ENCODE peak calls at places on chromosomes 12 and 14, in five cellular contexts. One of them, this sample, is unnamed.

GRCh38 chr12:22904485-22904884 is 279.5 kb downstream of the ETNK1 start:
- DNase-seq in GM13977: no peak
- DNase-seq in AG09319: no peak
- DNase-seq in spleen: no peak
- DNase-seq in sigmoid colon: no peak
- DNase-seq in this sample: no peak

GRCh38 chr12:114136656-114137055 is 170.5 kb upstream of the RBM19 start:
- DNase-seq in GM13977: no peak
- DNase-seq in AG09319: no peak
- DNase-seq in spleen: no peak
- DNase-seq in sigmoid colon: no peak
- DNase-seq in this sample: no peak

GRCh38 chr12:53984901-53985357 is at the start of gene HOXC10:
- DNase-seq in GM13977: peak
- DNase-seq in AG09319: peak
- DNase-seq in spleen: no peak
- DNase-seq in sigmoid colon: peak
- DNase-seq in this sample: peak

GRCh38 chr14:99156026-99156425 is 116.0 kb downstream of the BCL11B start:
- DNase-seq in GM13977: no peak
- DNase-seq in AG09319: no peak
- DNase-seq in spleen: no peak
- DNase-seq in sigmoid colon: peak
- DNase-seq in this sample: no peak

GRCh38 chr12:55965240-55965639 is 602 bp downstream of the PMEL start:
- DNase-seq in GM13977: no peak
- DNase-seq in AG09319: no peak
- DNase-seq in spleen: no peak
- DNase-seq in sigmoid colon: no peak
- DNase-seq in this sample: no peak

GRCh38 chr12:26204612-26205289 is 9.4 kb downstream of the SSPN start:
- DNase-seq in GM13977: no peak
- DNase-seq in AG09319: no peak
- DNase-seq in spleen: no peak
- DNase-seq in sigmoid colon: peak
- DNase-seq in this sample: no peak

GRCh38 chr12:31370645-31371620 is 45.0 kb upstream of the SINHCAF start:
- DNase-seq in GM13977: no peak
- DNase-seq in AG09319: no peak
- DNase-seq in spleen: peak
- DNase-seq in sigmoid colon: no peak
- DNase-seq in this sample: no peak

GRCh38 chr12:113537751-113538087 is 66.0 kb upstream of the LHX5 start:
- DNase-seq in GM13977: no peak
- DNase-seq in AG09319: no peak
- DNase-seq in spleen: no peak
- DNase-seq in sigmoid colon: no peak
- DNase-seq in this sample: no peak

GRCh38 chr14:50871223-50871622 is 630 bp upstream of the ABHD12B start:
- DNase-seq in GM13977: no peak
- DNase-seq in AG09319: no peak
- DNase-seq in spleen: no peak
- DNase-seq in sigmoid colon: no peak
- DNase-seq in this sample: no peak

GRCh38 chr14:101116065-101116464 is 212.5 kb upstream of the RTL1 start:
- DNase-seq in GM13977: no peak
- DNase-seq in AG09319: no peak
- DNase-seq in spleen: no peak
- DNase-seq in sigmoid colon: peak
- DNase-seq in this sample: peak

GRCh38 chr12:728781-729180 is 23.6 kb upstream of the WNK1 start:
- DNase-seq in GM13977: no peak
- DNase-seq in AG09319: no peak
- DNase-seq in spleen: no peak
- DNase-seq in sigmoid colon: no peak
- DNase-seq in this sample: no peak

GRCh38 chr14:42277840-42278239 is 671.2 kb downstream of the LRFN5 start:
- DNase-seq in GM13977: peak
- DNase-seq in AG09319: no peak
- DNase-seq in spleen: no peak
- DNase-seq in sigmoid colon: no peak
- DNase-seq in this sample: peak
- TF ChIP-seq CTCF in GM13977: no peak
- TF ChIP-seq CTCF in AG09319: no peak
- TF ChIP-seq CTCF in spleen: no peak
- TF ChIP-seq CTCF in sigmoid colon: no peak
- TF ChIP-seq CTCF in this sample: no peak

GRCh38 chr12:8780389-8780788 is 42.0 kb upstream of the A2ML1 start:
- DNase-seq in GM13977: peak
- DNase-seq in AG09319: no peak
- DNase-seq in spleen: no peak
- DNase-seq in sigmoid colon: no peak
- DNase-seq in this sample: peak
- TF ChIP-seq CTCF in GM13977: peak
- TF ChIP-seq CTCF in AG09319: peak
- TF ChIP-seq CTCF in spleen: no peak
- TF ChIP-seq CTCF in sigmoid colon: no peak
- TF ChIP-seq CTCF in this sample: peak

GRCh38 chr12:106907411-106907810 is 48.3 kb upstream of the TMEM263 start:
- DNase-seq in GM13977: no peak
- DNase-seq in AG09319: no peak
- DNase-seq in spleen: no peak
- DNase-seq in sigmoid colon: no peak
- DNase-seq in this sample: no peak
- TF ChIP-seq CTCF in GM13977: peak
- TF ChIP-seq CTCF in AG09319: no peak
- TF ChIP-seq CTCF in spleen: no peak
- TF ChIP-seq CTCF in sigmoid colon: no peak
- TF ChIP-seq CTCF in this sample: no peak

GRCh38 chr12:122116707-122117535 is 38.4 kb downstream of the MLXIP start:
- DNase-seq in GM13977: no peak
- DNase-seq in AG09319: no peak
- DNase-seq in spleen: peak
- DNase-seq in sigmoid colon: peak
- DNase-seq in this sample: no peak
- TF ChIP-seq CTCF in GM13977: peak
- TF ChIP-seq CTCF in AG09319: no peak
- TF ChIP-seq CTCF in spleen: no peak
- TF ChIP-seq CTCF in sigmoid colon: no peak
- TF ChIP-seq CTCF in this sample: no peak

DNA sequence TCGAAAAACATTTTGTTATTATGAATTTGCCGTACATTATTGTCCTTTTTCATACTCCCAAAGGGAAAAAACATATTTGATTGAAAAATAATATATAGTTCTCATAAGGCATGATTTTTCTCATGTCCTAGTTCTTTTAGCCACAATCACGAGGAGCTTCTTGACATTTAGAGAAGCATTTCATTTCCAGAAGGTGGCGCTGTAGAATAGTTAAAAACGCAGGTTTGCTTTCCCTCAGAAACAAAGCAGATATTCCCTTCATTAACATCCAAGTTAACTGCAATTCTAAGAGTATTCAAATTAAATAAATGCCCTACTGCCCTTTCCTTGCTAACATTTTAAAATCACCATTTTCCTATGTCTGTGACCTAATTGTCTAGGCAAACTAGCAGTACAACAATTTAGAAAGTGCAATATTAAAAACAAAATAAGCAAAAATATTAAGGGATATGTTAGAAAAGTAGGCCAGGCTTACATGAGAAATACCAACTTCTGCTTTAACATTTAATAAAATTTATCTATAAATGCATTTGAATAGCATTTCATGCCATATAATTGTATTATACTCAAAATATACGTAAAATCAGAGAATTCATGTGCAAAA is 10.9 kb upstream of the PIK3C2G start:
- DNase-seq in GM13977: peak
- DNase-seq in AG09319: peak
- DNase-seq in spleen: no peak
- DNase-seq in sigmoid colon: no peak
- DNase-seq in this sample: peak
- TF ChIP-seq CTCF in GM13977: peak
- TF ChIP-seq CTCF in AG09319: peak
- TF ChIP-seq CTCF in spleen: peak
- TF ChIP-seq CTCF in sigmoid colon: no peak
- TF ChIP-seq CTCF in this sample: peak

DNA sequence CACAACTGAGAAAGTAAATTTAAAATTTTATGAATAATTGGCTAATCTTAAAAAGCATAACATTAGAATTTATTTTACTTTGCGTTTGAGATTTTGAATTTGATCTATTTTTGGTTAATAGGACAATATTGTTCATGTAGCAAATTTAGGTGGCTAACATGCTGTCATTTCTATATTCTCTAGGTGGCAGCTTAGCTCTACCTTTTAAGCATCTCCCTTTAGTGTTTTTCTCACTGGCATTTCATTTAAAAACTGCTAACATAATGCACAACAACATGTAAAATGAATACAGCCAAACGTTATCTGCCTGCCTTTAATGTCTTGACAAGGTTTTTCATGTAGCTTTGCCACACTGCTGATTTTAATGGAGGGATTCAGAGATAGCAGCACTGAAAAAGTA is 272.3 kb upstream of the FBXO33 start:
- DNase-seq in GM13977: no peak
- DNase-seq in AG09319: no peak
- DNase-seq in spleen: no peak
- DNase-seq in sigmoid colon: no peak
- DNase-seq in this sample: no peak
- TF ChIP-seq CTCF in GM13977: peak
- TF ChIP-seq CTCF in AG09319: no peak
- TF ChIP-seq CTCF in spleen: no peak
- TF ChIP-seq CTCF in sigmoid colon: no peak
- TF ChIP-seq CTCF in this sample: no peak

GRCh38 chr14:69803753-69804152 is 6.7 kb upstream of the SLC10A1 start:
- DNase-seq in GM13977: no peak
- DNase-seq in AG09319: no peak
- DNase-seq in spleen: no peak
- DNase-seq in sigmoid colon: no peak
- DNase-seq in this sample: no peak
- TF ChIP-seq CTCF in GM13977: no peak
- TF ChIP-seq CTCF in AG09319: no peak
- TF ChIP-seq CTCF in spleen: no peak
- TF ChIP-seq CTCF in sigmoid colon: no peak
- TF ChIP-seq CTCF in this sample: no peak

GRCh38 chr12:58248599-58248998 is 307.2 kb downstream of the ATP23 start:
- DNase-seq in GM13977: no peak
- DNase-seq in AG09319: no peak
- DNase-seq in spleen: no peak
- DNase-seq in sigmoid colon: no peak
- DNase-seq in this sample: no peak
- TF ChIP-seq CTCF in GM13977: no peak
- TF ChIP-seq CTCF in AG09319: no peak
- TF ChIP-seq CTCF in spleen: no peak
- TF ChIP-seq CTCF in sigmoid colon: no peak
- TF ChIP-seq CTCF in this sample: no peak

This sample was measured in GM13976.